ENCODE peak calls at places on chromosomes 6 and 20, in six cellular contexts. N is dorsolateral prefrontal cortex, Q is fibroblast of pulmonary artery, B is foreskin fibroblast, X is WTC11, D is BJ. F is an unnamed sample.

GRCh38 chr6:2542858-2543218 is 207.9 kb downstream of the MYLK4 start:
- DNase-seq in N (no peak), Q (peak; percentile 89), B (no peak), X (no peak), D (no peak), F (peak; percentile 49)

GRCh38 chr6:135675862-135676261 is 175.6 kb upstream of the PDE7B start:
- DNase-seq in N (no peak), Q (peak; percentile 58), B (peak; percentile 4), X (peak; percentile 18), D (no peak), F (no peak)

GRCh38 chr6:138007014-138007472 is 100.2 kb downstream of the PERP start:
- DNase-seq in N (no peak), Q (peak; percentile 21), B (peak; percentile 14), X (peak; percentile 71), D (no peak), F (no peak)

GRCh38 chr6:80537321-80537972 is 431.0 kb downstream of the BCKDHB start:
- DNase-seq in N (no peak), Q (no peak), B (no peak), X (no peak), D (no peak), F (no peak)

GRCh38 chr6:113805167-113805835 is 51.8 kb upstream of the MARCKS start:
- DNase-seq in N (no peak), Q (no peak), B (no peak), X (no peak), D (no peak), F (no peak)

GRCh38 chr20:41058007-41058673 is 29.5 kb downstream of the TOP1 start:
- DNase-seq in N (peak; percentile 11), Q (peak; percentile 77), B (peak; percentile 93), X (no peak), D (peak; percentile 57), F (no peak)

GRCh38 chr20:47761478-47762047 is 23.7 kb downstream of the SULF2 start:
- DNase-seq in N (no peak), Q (no peak), B (no peak), X (no peak), D (no peak), F (no peak)

GRCh38 chr6:101088594-101088993 is 207.5 kb upstream of the ASCC3 start:
- DNase-seq in N (no peak), Q (no peak), B (peak; percentile 28), X (no peak), D (no peak), F (no peak)

GRCh38 chr6:54071941-54072340 is 39.3 kb upstream of the MLIP start:
- DNase-seq in N (no peak), Q (no peak), B (no peak), X (no peak), D (no peak), F (no peak)

DNA sequence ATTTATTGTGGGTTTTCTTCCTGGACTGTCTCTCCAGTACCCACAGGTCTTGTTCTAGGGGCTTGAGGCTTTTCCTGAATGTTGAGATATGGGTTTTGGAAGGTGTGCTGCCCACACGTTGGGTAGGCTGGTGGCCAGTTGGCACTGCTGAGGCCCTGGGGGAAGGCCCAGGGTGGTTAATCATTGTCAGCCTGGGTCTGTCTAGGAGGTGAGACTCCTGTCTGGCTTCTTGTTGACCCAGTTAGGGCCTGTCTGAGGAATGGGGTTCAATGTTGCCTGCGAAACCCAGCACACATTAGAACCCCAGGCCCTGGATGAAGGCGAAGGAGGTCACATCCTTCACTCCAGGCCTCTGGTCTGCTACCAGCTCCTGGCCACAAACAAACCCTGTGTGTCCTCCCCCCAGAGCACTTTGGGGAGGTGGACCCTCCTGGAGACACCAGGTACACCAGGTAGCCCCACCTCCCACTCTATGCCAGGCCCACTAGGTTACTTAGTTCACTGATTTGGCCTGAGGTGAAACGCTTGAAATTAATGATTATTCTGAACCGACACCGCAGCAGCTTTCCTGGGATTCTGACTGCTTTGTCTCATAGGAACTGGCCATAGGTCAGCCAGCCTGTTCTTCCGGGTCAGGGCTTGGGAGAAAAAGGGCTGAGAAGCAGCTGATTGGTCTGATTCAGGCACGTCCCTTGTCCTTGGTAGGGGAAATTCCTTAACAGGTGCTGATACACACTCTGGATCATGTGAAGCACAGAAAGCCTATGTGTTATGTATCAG is 15.2 kb downstream of the DNMT3B start:
- DNase-seq in N (no peak), Q (no peak), B (no peak), X (no peak), D (no peak), F (peak; percentile 73)
- TF ChIP-seq CTCF in N (no peak), Q (no peak), B (no peak), X (no peak), D (no peak), F (no peak)

DNA sequence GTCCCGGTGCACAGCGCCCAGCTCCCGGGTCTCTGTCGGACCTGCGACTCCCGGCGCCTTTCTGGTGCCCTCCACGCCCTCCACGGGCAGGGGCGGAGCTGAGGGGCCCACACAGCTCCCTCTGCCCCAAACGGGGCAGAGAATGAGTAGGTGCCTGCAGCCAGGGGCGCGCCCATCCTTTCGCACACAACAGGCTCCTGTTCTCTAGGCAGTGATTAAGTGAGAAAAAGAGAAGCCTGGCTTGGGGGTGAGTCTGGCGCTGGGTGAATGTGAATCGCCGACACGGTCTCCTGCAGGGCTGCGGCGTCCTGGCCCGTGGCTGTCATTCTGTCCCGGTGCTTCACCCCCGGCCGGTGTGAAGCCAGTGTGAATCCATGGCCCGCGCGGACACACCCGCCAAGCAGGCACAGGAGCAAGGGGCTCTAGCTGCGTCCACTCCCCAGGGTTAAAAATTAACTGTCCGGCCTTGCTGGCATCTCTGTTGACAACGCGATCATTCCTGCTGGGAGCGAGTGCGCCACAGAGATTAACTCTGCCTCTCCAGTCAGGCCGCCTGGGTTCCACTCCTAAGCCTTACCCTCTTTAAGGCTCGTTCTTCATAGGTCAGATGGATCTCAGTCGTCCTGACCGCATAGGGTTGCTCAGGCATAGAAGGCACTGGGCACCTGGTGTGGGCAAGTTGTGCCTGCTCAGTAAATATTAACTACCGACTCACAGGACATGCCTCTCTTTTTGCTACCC is 88.8 kb downstream of the PCSK2 start:
- DNase-seq in N (no peak), Q (no peak), B (no peak), X (no peak), D (no peak), F (peak; percentile 18)
- TF ChIP-seq CTCF in N (no peak), Q (no peak), B (no peak), X (no peak), D (no peak), F (no peak)

GRCh38 chr6:43009124-43009523 is 4.6 kb downstream of the MEA1 start:
- DNase-seq in N (peak; percentile 14), Q (peak; percentile 59), B (no peak), X (peak; percentile 36), D (no peak), F (no peak)
- TF ChIP-seq CTCF in N (peak; percentile 16), Q (peak; percentile 60), B (peak; percentile 55), X (no peak), D (peak; percentile 59), F (peak; percentile 60)

DNA sequence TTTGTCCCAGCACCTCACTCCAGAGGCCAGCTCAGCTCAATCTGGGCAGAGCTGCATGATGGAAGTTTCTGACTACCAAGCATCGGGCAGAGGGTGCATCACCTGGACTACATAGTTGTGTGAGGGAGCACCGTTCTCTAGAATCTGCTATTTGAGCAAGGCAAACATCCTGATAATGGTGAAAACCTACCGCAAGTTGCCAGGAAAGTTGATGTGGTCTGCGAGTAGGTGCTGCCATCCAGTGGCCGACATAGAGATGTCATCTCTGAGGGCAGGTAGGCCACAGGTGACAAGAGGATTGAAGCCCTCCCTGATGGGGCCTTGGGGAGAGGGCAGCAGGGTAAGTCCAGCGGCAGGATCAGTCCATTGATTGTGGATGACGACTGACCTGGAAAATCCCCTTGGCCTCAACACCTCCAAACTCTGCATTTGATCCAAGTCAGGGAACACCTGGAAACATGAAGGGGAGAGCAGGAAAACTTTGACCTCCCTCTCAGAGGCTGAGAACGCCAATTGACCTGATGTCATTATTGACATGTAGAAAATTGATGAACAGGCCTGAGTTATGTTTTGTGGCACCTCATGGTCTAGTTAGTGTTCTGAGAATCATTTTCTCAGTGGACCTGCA is 3.9 kb upstream of the LPA start:
- DNase-seq in N (no peak), Q (no peak), B (no peak), X (peak; percentile 76), D (no peak), F (no peak)
- TF ChIP-seq CTCF in N (no peak), Q (no peak), B (no peak), X (peak; percentile 69), D (no peak), F (peak; percentile 71)

DNA sequence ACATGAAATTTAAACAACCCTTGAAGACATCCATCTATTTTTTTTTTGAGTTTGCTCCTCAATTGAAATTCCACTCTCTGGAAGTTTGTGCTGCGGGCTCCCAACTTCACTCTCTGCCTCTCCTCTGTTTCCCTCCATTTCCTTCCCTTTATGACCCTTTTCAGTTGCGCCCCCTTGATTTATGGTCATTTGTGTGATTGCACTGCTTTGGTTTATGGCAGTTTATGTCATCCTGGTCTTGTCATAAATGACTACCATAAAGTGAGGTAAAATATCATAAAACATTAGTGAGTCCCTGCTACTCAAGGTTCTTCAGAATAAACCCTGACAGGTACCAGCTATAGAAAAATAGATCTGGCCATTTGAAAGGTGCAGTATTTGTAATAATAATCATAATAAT is 348.3 kb upstream of the ZFP64 start:
- DNase-seq in N (no peak), Q (no peak), B (no peak), X (no peak), D (no peak), F (no peak)
- TF ChIP-seq CTCF in N (no peak), Q (no peak), B (no peak), X (no peak), D (no peak), F (no peak)

DNA sequence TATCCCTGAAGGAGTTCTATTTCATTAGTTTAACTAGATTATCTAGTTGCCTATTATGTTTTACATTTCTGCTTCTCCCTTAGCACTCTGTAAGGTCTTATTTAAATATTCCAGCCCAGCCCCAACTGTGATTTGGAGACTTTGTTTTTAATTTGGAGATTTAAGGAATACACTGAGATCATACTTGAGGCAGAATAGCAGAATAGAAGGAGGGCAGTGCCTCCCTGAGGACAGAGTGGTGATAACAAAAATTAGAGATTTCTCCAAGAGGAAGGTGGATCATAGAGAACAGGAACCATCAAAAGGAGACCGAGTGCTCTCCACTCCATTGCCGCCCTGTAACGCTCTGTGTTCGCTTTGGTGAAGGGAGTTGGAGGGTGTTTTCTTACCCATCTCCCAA is 14.8 kb upstream of the CD164 start:
- DNase-seq in N (no peak), Q (peak; percentile 58), B (peak; percentile 10), X (no peak), D (no peak), F (no peak)
- TF ChIP-seq CTCF in N (peak; percentile 23), Q (peak; percentile 50), B (peak; percentile 41), X (no peak), D (peak; percentile 44), F (peak; percentile 60)